ENCODE peak calls at places on chromosomes 16 and 17, in six cellular contexts. One of them, this sample, is unnamed.

GRCh38 chr16:81601601-81602251 is 157.1 kb downstream of the CMIP start:
- DNase-seq in activated CD4-positive, alpha-beta memory T cell treated with anti-CD3 and anti-CD28 coated beads, Interleukin-2, amount 10 ng/mL, durations not matched to agents 7 days and 5 days: no peak
- DNase-seq in fibroblast of lung: peak; percentile 75
- DNase-seq in T-helper 17 cell: no peak
- DNase-seq in substantia nigra: no peak
- DNase-seq in left ventricle myocardium superior: no peak
- DNase-seq in this sample: no peak

GRCh38 chr16:82979406-82980111 is 352.8 kb downstream of the CDH13 start:
- DNase-seq in left ventricle myocardium superior: no peak
- DNase-seq in T-helper 17 cell: no peak
- DNase-seq in activated CD4-positive, alpha-beta memory T cell treated with anti-CD3 and anti-CD28 coated beads, Interleukin-2, amount 10 ng/mL, durations not matched to agents 7 days and 5 days: no peak
- DNase-seq in substantia nigra: no peak
- DNase-seq in fibroblast of lung: peak; percentile 47
- DNase-seq in this sample: no peak

GRCh38 chr16:88902744-88903143 is 36.3 kb upstream of the PABPN1L start:
- DNase-seq in activated CD4-positive, alpha-beta memory T cell treated with anti-CD3 and anti-CD28 coated beads, Interleukin-2, amount 10 ng/mL, durations not matched to agents 7 days and 5 days: no peak
- DNase-seq in T-helper 17 cell: no peak
- DNase-seq in fibroblast of lung: no peak
- DNase-seq in left ventricle myocardium superior: no peak
- DNase-seq in substantia nigra: no peak
- DNase-seq in this sample: no peak

GRCh38 chr16:23679274-23679985 is 741 bp downstream of the PLK1 start:
- DNase-seq in activated CD4-positive, alpha-beta memory T cell treated with anti-CD3 and anti-CD28 coated beads, Interleukin-2, amount 10 ng/mL, durations not matched to agents 7 days and 5 days: peak; percentile 42
- DNase-seq in substantia nigra: no peak
- DNase-seq in T-helper 17 cell: no peak
- DNase-seq in left ventricle myocardium superior: no peak
- DNase-seq in fibroblast of lung: peak; percentile 44
- DNase-seq in this sample: peak; percentile 57

GRCh38 chr17:3809135-3809534 is 8.1 kb upstream of the ITGAE start:
- DNase-seq in activated CD4-positive, alpha-beta memory T cell treated with anti-CD3 and anti-CD28 coated beads, Interleukin-2, amount 10 ng/mL, durations not matched to agents 7 days and 5 days: no peak
- DNase-seq in substantia nigra: no peak
- DNase-seq in left ventricle myocardium superior: no peak
- DNase-seq in fibroblast of lung: no peak
- DNase-seq in T-helper 17 cell: no peak
- DNase-seq in this sample: no peak

GRCh38 chr16:35733278-35733965 is 2274.0 kb downstream of the TP53TG3F start:
- DNase-seq in activated CD4-positive, alpha-beta memory T cell treated with anti-CD3 and anti-CD28 coated beads, Interleukin-2, amount 10 ng/mL, durations not matched to agents 7 days and 5 days: no peak
- DNase-seq in substantia nigra: no peak
- DNase-seq in T-helper 17 cell: no peak
- DNase-seq in fibroblast of lung: no peak
- DNase-seq in left ventricle myocardium superior: no peak
- DNase-seq in this sample: no peak

GRCh38 chr16:8590811-8591210 is 500 bp upstream of the TMEM114 start:
- DNase-seq in substantia nigra: no peak
- DNase-seq in left ventricle myocardium superior: no peak
- DNase-seq in T-helper 17 cell: no peak
- DNase-seq in fibroblast of lung: no peak
- DNase-seq in activated CD4-positive, alpha-beta memory T cell treated with anti-CD3 and anti-CD28 coated beads, Interleukin-2, amount 10 ng/mL, durations not matched to agents 7 days and 5 days: no peak
- DNase-seq in this sample: no peak

GRCh38 chr16:80693553-80693952 is 110.8 kb downstream of the CDYL2 start:
- DNase-seq in activated CD4-positive, alpha-beta memory T cell treated with anti-CD3 and anti-CD28 coated beads, Interleukin-2, amount 10 ng/mL, durations not matched to agents 7 days and 5 days: no peak
- DNase-seq in left ventricle myocardium superior: no peak
- DNase-seq in fibroblast of lung: no peak
- DNase-seq in substantia nigra: no peak
- DNase-seq in T-helper 17 cell: no peak
- DNase-seq in this sample: no peak

GRCh38 chr17:7074931-7075330 is 5.1 kb downstream of the CLEC10A start:
- DNase-seq in left ventricle myocardium superior: no peak
- DNase-seq in fibroblast of lung: no peak
- DNase-seq in T-helper 17 cell: no peak
- DNase-seq in substantia nigra: no peak
- DNase-seq in activated CD4-positive, alpha-beta memory T cell treated with anti-CD3 and anti-CD28 coated beads, Interleukin-2, amount 10 ng/mL, durations not matched to agents 7 days and 5 days: no peak
- DNase-seq in this sample: no peak

GRCh38 chr16:27326738-27327585 is 13.2 kb downstream of the IL4R start:
- DNase-seq in left ventricle myocardium superior: peak; percentile 78
- DNase-seq in activated CD4-positive, alpha-beta memory T cell treated with anti-CD3 and anti-CD28 coated beads, Interleukin-2, amount 10 ng/mL, durations not matched to agents 7 days and 5 days: peak; percentile 53
- DNase-seq in substantia nigra: no peak
- DNase-seq in fibroblast of lung: peak; percentile 98
- DNase-seq in T-helper 17 cell: no peak
- DNase-seq in this sample: peak; percentile 77

GRCh38 chr16:57049678-57050077 is 42.7 kb upstream of the CPNE2 start:
- DNase-seq in left ventricle myocardium superior: no peak
- DNase-seq in fibroblast of lung: no peak
- DNase-seq in T-helper 17 cell: no peak
- DNase-seq in activated CD4-positive, alpha-beta memory T cell treated with anti-CD3 and anti-CD28 coated beads, Interleukin-2, amount 10 ng/mL, durations not matched to agents 7 days and 5 days: no peak
- DNase-seq in substantia nigra: no peak
- DNase-seq in this sample: no peak

GRCh38 chr16:89917773-89918452 is 749 bp upstream of the MC1R start:
- DNase-seq in activated CD4-positive, alpha-beta memory T cell treated with anti-CD3 and anti-CD28 coated beads, Interleukin-2, amount 10 ng/mL, durations not matched to agents 7 days and 5 days: peak; percentile 92
- DNase-seq in left ventricle myocardium superior: peak; percentile 88
- DNase-seq in substantia nigra: no peak
- DNase-seq in fibroblast of lung: peak; percentile 92
- DNase-seq in T-helper 17 cell: peak; percentile 61
- DNase-seq in this sample: peak; percentile 95

GRCh38 chr16:55861288-55861687 is 13.9 kb downstream of the CES5A start:
- DNase-seq in substantia nigra: no peak
- DNase-seq in T-helper 17 cell: no peak
- DNase-seq in activated CD4-positive, alpha-beta memory T cell treated with anti-CD3 and anti-CD28 coated beads, Interleukin-2, amount 10 ng/mL, durations not matched to agents 7 days and 5 days: no peak
- DNase-seq in fibroblast of lung: no peak
- DNase-seq in left ventricle myocardium superior: no peak
- DNase-seq in this sample: no peak

GRCh38 chr16:57720142-57720575 is 15.4 kb upstream of the KATNB1 start:
- DNase-seq in activated CD4-positive, alpha-beta memory T cell treated with anti-CD3 and anti-CD28 coated beads, Interleukin-2, amount 10 ng/mL, durations not matched to agents 7 days and 5 days: peak; percentile 70
- DNase-seq in fibroblast of lung: peak; percentile 59
- DNase-seq in T-helper 17 cell: no peak
- DNase-seq in left ventricle myocardium superior: peak; percentile 73
- DNase-seq in substantia nigra: peak; percentile 41
- DNase-seq in this sample: peak; percentile 62

GRCh38 chr17:58960068-58960467 is 146.6 kb downstream of the TRIM37 start:
- DNase-seq in activated CD4-positive, alpha-beta memory T cell treated with anti-CD3 and anti-CD28 coated beads, Interleukin-2, amount 10 ng/mL, durations not matched to agents 7 days and 5 days: no peak
- DNase-seq in left ventricle myocardium superior: no peak
- DNase-seq in T-helper 17 cell: no peak
- DNase-seq in substantia nigra: no peak
- DNase-seq in fibroblast of lung: peak; percentile 62
- DNase-seq in this sample: no peak

GRCh38 chr17:65677932-65678331 is 116.5 kb upstream of the AXIN2 start:
- DNase-seq in fibroblast of lung: no peak
- DNase-seq in substantia nigra: no peak
- DNase-seq in left ventricle myocardium superior: no peak
- DNase-seq in activated CD4-positive, alpha-beta memory T cell treated with anti-CD3 and anti-CD28 coated beads, Interleukin-2, amount 10 ng/mL, durations not matched to agents 7 days and 5 days: no peak
- DNase-seq in T-helper 17 cell: no peak
- DNase-seq in this sample: no peak

GRCh38 chr17:2025220-2025621 is at the start of gene RTN4RL1:
- DNase-seq in substantia nigra: no peak
- DNase-seq in activated CD4-positive, alpha-beta memory T cell treated with anti-CD3 and anti-CD28 coated beads, Interleukin-2, amount 10 ng/mL, durations not matched to agents 7 days and 5 days: peak; percentile 80
- DNase-seq in fibroblast of lung: peak; percentile 68
- DNase-seq in T-helper 17 cell: peak; percentile 69
- DNase-seq in left ventricle myocardium superior: peak; percentile 83
- DNase-seq in this sample: peak; percentile 89

GRCh38 chr17:48756816-48757215 is 28.3 kb upstream of the HOXB13 start:
- DNase-seq in fibroblast of lung: no peak
- DNase-seq in activated CD4-positive, alpha-beta memory T cell treated with anti-CD3 and anti-CD28 coated beads, Interleukin-2, amount 10 ng/mL, durations not matched to agents 7 days and 5 days: no peak
- DNase-seq in T-helper 17 cell: no peak
- DNase-seq in substantia nigra: no peak
- DNase-seq in left ventricle myocardium superior: no peak
- DNase-seq in this sample: no peak

GRCh38 chr17:73646409-73647305 is 2.4 kb upstream of the SDK2 start:
- DNase-seq in activated CD4-positive, alpha-beta memory T cell treated with anti-CD3 and anti-CD28 coated beads, Interleukin-2, amount 10 ng/mL, durations not matched to agents 7 days and 5 days: no peak
- DNase-seq in fibroblast of lung: peak; percentile 18
- DNase-seq in substantia nigra: no peak
- DNase-seq in T-helper 17 cell: no peak
- DNase-seq in left ventricle myocardium superior: no peak
- DNase-seq in this sample: no peak

GRCh38 chr17:42018339-42018738 is 1.1 kb upstream of the DNAJC7 start:
- DNase-seq in fibroblast of lung: no peak
- DNase-seq in T-helper 17 cell: no peak
- DNase-seq in activated CD4-positive, alpha-beta memory T cell treated with anti-CD3 and anti-CD28 coated beads, Interleukin-2, amount 10 ng/mL, durations not matched to agents 7 days and 5 days: no peak
- DNase-seq in substantia nigra: no peak
- DNase-seq in left ventricle myocardium superior: no peak
- DNase-seq in this sample: no peak